ENCODE peak calls at places on chromosomes 5 and 9, in six cellular contexts. M is colonic mucosa; X is neuronal stem cell; T is effector memory CD4-positive, alpha-beta T cell; N is CD4-positive, alpha-beta memory T cell; W is right cardiac atrium. U is an unnamed sample. For H3K27me3 and H3K4me1, the result is how much of the 10 kb centered on the place peaks cover.

GRCh38 chr5:178866946-178867345 is 7.2 kb downstream of the ZNF354B start:
- DNase-seq in T (no peak), M (no peak), N (no peak), W (no peak), X (no peak), U (no peak)

GRCh38 chr5:78647411-78647818 is 1.2 kb downstream of the LHFPL2 start:
- DNase-seq in M (peak), N (no peak), T (no peak), W (peak), X (no peak), U (no peak)

GRCh38 chr9:71249729-71250317 is 128.4 kb upstream of the TRPM3 start:
- DNase-seq in T (no peak), N (no peak), W (no peak), M (peak), X (peak), U (peak)

GRCh38 chr9:36450110-36450732 is 50.2 kb upstream of the RNF38 start:
- DNase-seq in M (peak), X (peak), T (peak), W (no peak), N (no peak), U (peak)

GRCh38 chr9:4739587-4740372 is 1.2 kb downstream of the AK3 start:
- DNase-seq in M (peak), W (peak), X (no peak), N (no peak), T (no peak), U (no peak)

GRCh38 chr9:138022756-138023393 is 145.3 kb downstream of the CACNA1B start:
- DNase-seq in T (no peak), M (no peak), X (no peak), W (no peak), N (no peak), U (no peak)

GRCh38 chr5:174527936-174528557 is 196.3 kb upstream of the MSX2 start:
- DNase-seq in N (no peak), M (no peak), T (no peak), W (no peak), X (no peak), U (no peak)

GRCh38 chr5:125134216-125135081 is 388.0 kb upstream of the ZNF608 start:
- DNase-seq in X (peak), W (no peak), N (no peak), M (no peak), T (no peak), U (no peak)

GRCh38 chr5:164335837-164336236 is 830.4 kb downstream of the MAT2B start:
- DNase-seq in X (no peak), N (no peak), T (no peak), M (no peak), W (no peak), U (no peak)

GRCh38 chr9:115653231-115653630 is 500.4 kb upstream of the PAPPA start:
- DNase-seq in M (no peak), T (no peak), N (no peak), W (no peak), X (no peak), U (no peak)

GRCh38 chr5:110618941-110619340 is 107.5 kb downstream of the TMEM232 start:
- DNase-seq in W (no peak), M (no peak), X (no peak), T (no peak), N (no peak), U (no peak)

GRCh38 chr9:124769451-124770358 is 1.4 kb downstream of the NR6A1 start:
- DNase-seq in X (no peak), M (peak), W (peak), T (no peak), N (no peak), U (peak)

GRCh38 chr5:101143526-101143925 is 240.4 kb upstream of the ST8SIA4 start:
- DNase-seq in N (no peak), T (no peak), W (no peak), X (no peak), M (no peak), U (no peak)

GRCh38 chr9:21527579-21527978 is 45.5 kb upstream of the IFNE start:
- DNase-seq in X (no peak), M (no peak), W (no peak), T (no peak), N (no peak), U (no peak)

GRCh38 chr9:36765468-36766341 is 193.0 kb downstream of the MELK start:
- DNase-seq in X (peak), W (peak), N (peak), M (peak), T (peak), U (peak)

GRCh38 chr5:123119334-123119986 is 30.4 kb downstream of the PRDM6 start:
- DNase-seq in X (no peak), W (no peak), T (no peak), M (no peak), N (no peak), U (no peak)

GRCh38 chr9:70113403-70114022 is 69.9 kb downstream of the MAMDC2 start:
- DNase-seq in T (no peak), W (peak), X (peak), M (peak), N (no peak), U (peak)

GRCh38 chr9:134936762-134937555 is 19.2 kb upstream of the FCN1 start:
- DNase-seq in W (peak), T (no peak), M (no peak), X (no peak), N (no peak), U (no peak)

GRCh38 chr5:157915638-157916037 is 56.7 kb upstream of the CLINT1 start:
- DNase-seq in X (no peak), T (no peak), M (peak), N (no peak), W (peak), U (peak)

GRCh38 chr5:145246379-145246778 is 588.8 kb downstream of the PRELID2 start:
- DNase-seq in X (no peak), W (no peak), M (no peak), N (no peak), T (no peak), U (no peak)

GRCh38 chr5:75055727-75056144 is 3.4 kb upstream of the GCNT4 start:
- DNase-seq in W (no peak), X (no peak), M (no peak), T (no peak), N (no peak), U (no peak)

GRCh38 chr9:111108946-111109345 is 70.7 kb upstream of the LPAR1 start:
- DNase-seq in N (no peak), M (no peak), X (no peak), W (no peak), T (no peak), U (no peak)

GRCh38 chr5:94316916-94317838 is 301.2 kb downstream of the KIAA0825 start:
- DNase-seq in M (no peak), N (no peak), T (no peak), W (no peak), X (no peak), U (no peak)

GRCh38 chr5:100779669-100780375 is 123.3 kb downstream of the ST8SIA4 start:
- DNase-seq in M (peak), T (no peak), W (no peak), N (no peak), X (no peak), U (no peak)

GRCh38 chr5:73596705-73597328 is 29.2 kb upstream of the ARHGEF28 start:
- DNase-seq in W (no peak), N (no peak), M (peak), T (no peak), X (peak), U (peak)

GRCh38 chr5:11595045-11595444 is 309.2 kb downstream of the CTNND2 start:
- DNase-seq in X (no peak), M (no peak), N (no peak), T (no peak), W (no peak), U (no peak)

GRCh38 chr5:163649522-163649921 is 144.1 kb downstream of the MAT2B start:
- DNase-seq in N (no peak), T (no peak), M (no peak), W (no peak), X (no peak), U (no peak)

GRCh38 chr5:177303121-177303924 is at the start of the genes PRELID1 and RAB24:
- DNase-seq in N (peak), T (peak), W (peak), X (peak), M (peak), U (peak)

GRCh38 chr5:171307843-171308452 is 1.1 kb upstream of the TLX3 start:
- DNase-seq in M (no peak), X (no peak), W (no peak), T (no peak), N (no peak), U (no peak)

GRCh38 chr9:3879315-3879714 is 353.5 kb upstream of the RFX3 start:
- DNase-seq in T (no peak), X (no peak), W (no peak), N (no peak), M (no peak), U (no peak)

GRCh38 chr5:34499001-34499734 is 157.0 kb upstream of the RAI14 start:
- DNase-seq in W (no peak), N (no peak), M (no peak), X (no peak), T (no peak), U (no peak)

GRCh38 chr5:78726556-78726955 is 78.0 kb upstream of the LHFPL2 start:
- DNase-seq in W (no peak), X (no peak), M (no peak), N (no peak), T (no peak), U (no peak)

GRCh38 chr9:126051446-126052130 is 275.0 kb upstream of the MVB12B start:
- DNase-seq in W (no peak), M (no peak), N (no peak), X (no peak), T (no peak), U (no peak)

GRCh38 chr9:132627120-132627519 is 42.7 kb downstream of the DDX31 start:
- DNase-seq in W (no peak), T (no peak), N (no peak), M (peak), X (no peak), U (peak)

GRCh38 chr9:132630116-132630515 is 39.7 kb downstream of the DDX31 start:
- DNase-seq in T (no peak), N (no peak), W (no peak), M (no peak), X (no peak), U (no peak)

GRCh38 chr9:132627594-132627993 is 42.2 kb downstream of the DDX31 start:
- DNase-seq in W (no peak), N (no peak), M (no peak), X (no peak), T (no peak), U (no peak)

GRCh38 chr9:132630811-132631210 is 39.0 kb downstream of the DDX31 start:
- DNase-seq in T (no peak), X (no peak), M (no peak), N (no peak), W (no peak), U (no peak)

GRCh38 chr9:132628746-132629145 is 41.0 kb downstream of the DDX31 start:
- DNase-seq in M (no peak), W (no peak), X (no peak), N (no peak), T (no peak), U (no peak)
- H3K27me3 ChIP-seq in M (under half), W (under half), X (under half), N (under half), T (under half), U (under half)

GRCh38 chr9:113621309-113621791 is 157.8 kb downstream of the RGS3 start:
- DNase-seq in M (no peak), N (no peak), T (no peak), W (peak), X (no peak), U (no peak)
- H3K27ac ChIP-seq in M (peak), N (no peak), T (no peak), W (peak), X (peak), U (peak)

DNA sequence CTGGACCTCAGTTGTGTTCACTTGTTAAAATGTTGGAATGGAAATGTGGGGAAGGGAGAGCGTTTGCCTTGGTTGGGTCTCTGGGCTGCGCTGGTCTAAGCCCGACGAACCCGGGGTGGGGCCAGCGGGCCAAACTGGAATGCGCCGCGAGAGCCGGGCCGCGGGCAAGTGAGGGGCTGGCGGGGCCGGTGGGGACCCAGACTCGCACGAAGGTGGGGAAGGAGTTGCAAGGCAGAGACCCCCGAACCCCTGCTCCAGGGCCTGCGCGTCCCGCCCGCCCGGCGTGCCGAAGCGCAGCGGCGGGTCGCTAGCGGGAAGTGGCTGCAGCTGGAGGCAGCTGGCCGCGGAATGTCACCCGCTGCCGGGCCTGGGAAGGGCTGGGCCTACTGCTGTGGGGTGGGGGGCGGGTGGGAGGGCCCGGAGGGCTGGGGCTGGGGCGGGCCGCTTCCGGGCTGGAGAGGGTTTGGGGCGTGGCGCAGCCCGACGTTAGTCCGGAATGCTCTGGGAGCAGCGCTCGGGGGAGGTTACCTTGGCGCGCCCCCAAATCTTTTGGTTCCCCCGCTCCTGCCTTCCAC is 84.8 kb downstream of the DAB2IP start:
- DNase-seq in X (peak), W (peak), N (no peak), M (peak), T (no peak), U (peak)
- H3K4me1 ChIP-seq in X (under half), W (under half), N (under half), M (under half), T (under half), U (under half)

GRCh38 chr9:133210202-133210532 is 1.1 kb upstream of the OBP2B start:
- DNase-seq in W (peak), N (no peak), M (no peak), X (no peak), T (no peak), U (no peak)
- H3K27me3 ChIP-seq in W (under half), N (under half), M (under half), X (under half), T (under half), U (under half)

GRCh38 chr5:159773062-159773924 is 143.0 kb upstream of the ADRA1B start:
- DNase-seq in T (peak), N (peak), X (peak), W (peak), M (peak), U (peak)
- H3K27ac ChIP-seq in T (no peak), N (no peak), X (no peak), W (peak), M (no peak), U (peak)

DNA sequence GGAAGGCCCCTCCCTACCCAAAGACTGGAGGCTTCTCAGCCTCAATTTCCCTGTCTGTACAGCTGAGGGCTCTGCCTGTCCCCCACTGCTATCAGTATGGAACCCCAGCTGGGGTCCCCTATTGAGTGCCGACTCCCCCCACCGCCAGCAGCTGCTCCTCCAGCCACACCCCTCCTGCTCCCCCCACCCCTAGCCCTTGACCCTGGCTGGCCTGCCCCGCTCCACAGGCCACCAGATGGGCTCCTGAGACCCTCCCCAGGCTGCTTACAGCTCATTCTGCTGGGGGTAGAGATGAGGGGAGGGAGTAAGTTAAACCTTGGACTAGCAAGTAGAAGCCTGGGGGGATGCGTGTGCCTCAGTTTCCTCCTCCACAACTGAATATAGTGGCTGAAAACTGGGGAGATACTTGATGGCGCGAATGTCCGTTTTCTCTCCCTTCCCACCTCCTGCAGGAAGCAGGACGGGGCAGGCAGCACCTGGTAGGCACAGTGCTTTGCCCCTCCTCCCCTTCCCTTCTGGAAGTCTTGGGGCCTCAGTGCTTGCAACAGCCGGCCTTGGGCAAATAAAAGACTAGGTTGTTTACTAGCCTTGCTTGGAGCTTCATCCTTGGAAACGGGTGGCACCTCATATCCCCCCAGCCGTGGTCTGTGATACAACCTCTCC is 19.1 kb downstream of the URM1 start:
- DNase-seq in M (no peak), W (no peak), X (no peak), N (no peak), T (no peak), U (no peak)
- H3K4me1 ChIP-seq in M (under half), W (under half), X (half or more), N (under half), T (under half), U (under half)